ENCODE peak calls at places on chromosomes 12 and 14, in nine cellular contexts. One of them, this sample, is unnamed.

GRCh38 chr14:54919330-54919729 is 16.7 kb upstream of the GCH1 start:
- DNase-seq in GM12865: no peak
- DNase-seq in adrenal gland: no peak
- DNase-seq in heart left ventricle: no peak
- DNase-seq in psoas muscle: no peak
- DNase-seq in fibroblast of lung: no peak
- DNase-seq in heart right ventricle: no peak
- DNase-seq in MM.1S: no peak
- DNase-seq in gastrocnemius medialis: no peak
- DNase-seq in this sample: no peak

GRCh38 chr12:104175726-104176247 is 37.8 kb upstream of the NFYB start:
- DNase-seq in adrenal gland: no peak
- DNase-seq in heart left ventricle: no peak
- DNase-seq in GM12865: peak; percentile 31
- DNase-seq in psoas muscle: no peak
- DNase-seq in MM.1S: no peak
- DNase-seq in heart right ventricle: no peak
- DNase-seq in fibroblast of lung: no peak
- DNase-seq in gastrocnemius medialis: no peak
- DNase-seq in this sample: peak; percentile 46

GRCh38 chr14:66403183-66403582 is 83.0 kb upstream of the CCDC196 start:
- DNase-seq in gastrocnemius medialis: no peak
- DNase-seq in heart right ventricle: no peak
- DNase-seq in MM.1S: peak; percentile 45
- DNase-seq in psoas muscle: no peak
- DNase-seq in heart left ventricle: no peak
- DNase-seq in fibroblast of lung: peak; percentile 25
- DNase-seq in adrenal gland: no peak
- DNase-seq in GM12865: peak; percentile 67
- DNase-seq in this sample: no peak

GRCh38 chr12:121214855-121215745 is 5.2 kb downstream of the P2RX4 start:
- DNase-seq in fibroblast of lung: peak; percentile 87
- DNase-seq in heart right ventricle: no peak
- DNase-seq in psoas muscle: no peak
- DNase-seq in GM12865: peak; percentile 40
- DNase-seq in heart left ventricle: no peak
- DNase-seq in MM.1S: peak; percentile 72
- DNase-seq in gastrocnemius medialis: no peak
- DNase-seq in adrenal gland: peak; percentile 75
- DNase-seq in this sample: no peak

GRCh38 chr12:857611-858010 is 91.9 kb downstream of the RAD52 start:
- DNase-seq in gastrocnemius medialis: peak; percentile 80
- DNase-seq in adrenal gland: peak; percentile 58
- DNase-seq in MM.1S: no peak
- DNase-seq in psoas muscle: peak; percentile 64
- DNase-seq in fibroblast of lung: peak; percentile 82
- DNase-seq in heart left ventricle: no peak
- DNase-seq in heart right ventricle: no peak
- DNase-seq in GM12865: no peak
- DNase-seq in this sample: peak; percentile 65

GRCh38 chr12:20520572-20520971 is 152.2 kb downstream of the PDE3A start:
- DNase-seq in heart left ventricle: no peak
- DNase-seq in gastrocnemius medialis: no peak
- DNase-seq in heart right ventricle: no peak
- DNase-seq in adrenal gland: no peak
- DNase-seq in GM12865: no peak
- DNase-seq in psoas muscle: no peak
- DNase-seq in MM.1S: no peak
- DNase-seq in fibroblast of lung: no peak
- DNase-seq in this sample: no peak

GRCh38 chr12:21371050-21371449 is 1.7 kb upstream of the IAPP start:
- DNase-seq in heart right ventricle: no peak
- DNase-seq in psoas muscle: no peak
- DNase-seq in adrenal gland: no peak
- DNase-seq in GM12865: peak; percentile 2
- DNase-seq in gastrocnemius medialis: no peak
- DNase-seq in heart left ventricle: no peak
- DNase-seq in fibroblast of lung: no peak
- DNase-seq in MM.1S: no peak
- DNase-seq in this sample: no peak

GRCh38 chr12:59382678-59383425 is 213.0 kb upstream of the SLC16A7 start:
- DNase-seq in fibroblast of lung: no peak
- DNase-seq in heart left ventricle: no peak
- DNase-seq in MM.1S: no peak
- DNase-seq in GM12865: no peak
- DNase-seq in gastrocnemius medialis: no peak
- DNase-seq in psoas muscle: no peak
- DNase-seq in heart right ventricle: no peak
- DNase-seq in adrenal gland: no peak
- DNase-seq in this sample: no peak

GRCh38 chr14:77031680-77032482 is 3.4 kb upstream of the IRF2BPL start:
- DNase-seq in MM.1S: no peak
- DNase-seq in psoas muscle: peak; percentile 49
- DNase-seq in adrenal gland: peak; percentile 42
- DNase-seq in heart right ventricle: peak; percentile 38
- DNase-seq in gastrocnemius medialis: peak; percentile 61
- DNase-seq in heart left ventricle: peak; percentile 40
- DNase-seq in fibroblast of lung: peak; percentile 85
- DNase-seq in GM12865: no peak
- DNase-seq in this sample: no peak

GRCh38 chr14:49250517-49250916 is 335.7 kb downstream of the RPS29 start:
- DNase-seq in heart right ventricle: no peak
- DNase-seq in GM12865: no peak
- DNase-seq in fibroblast of lung: no peak
- DNase-seq in MM.1S: no peak
- DNase-seq in gastrocnemius medialis: no peak
- DNase-seq in adrenal gland: no peak
- DNase-seq in heart left ventricle: no peak
- DNase-seq in psoas muscle: no peak
- DNase-seq in this sample: no peak

GRCh38 chr12:29380536-29381523 is at the start of gene ERGIC2:
- DNase-seq in psoas muscle: peak; percentile 89
- DNase-seq in fibroblast of lung: peak; percentile 98
- DNase-seq in GM12865: peak; percentile 99
- DNase-seq in adrenal gland: peak; percentile 95
- DNase-seq in heart right ventricle: peak; percentile 96
- DNase-seq in gastrocnemius medialis: peak; percentile 90
- DNase-seq in heart left ventricle: peak; percentile 93
- DNase-seq in MM.1S: peak; percentile 99
- DNase-seq in this sample: peak; percentile 97

GRCh38 chr14:101715209-101716076 is 46.1 kb upstream of the PPP2R5C start:
- DNase-seq in heart left ventricle: no peak
- DNase-seq in gastrocnemius medialis: no peak
- DNase-seq in psoas muscle: no peak
- DNase-seq in adrenal gland: no peak
- DNase-seq in fibroblast of lung: no peak
- DNase-seq in MM.1S: no peak
- DNase-seq in GM12865: no peak
- DNase-seq in heart right ventricle: no peak
- DNase-seq in this sample: peak; percentile 42

GRCh38 chr14:101716956-101717662 is 44.4 kb upstream of the PPP2R5C start:
- DNase-seq in gastrocnemius medialis: no peak
- DNase-seq in GM12865: no peak
- DNase-seq in heart left ventricle: no peak
- DNase-seq in MM.1S: no peak
- DNase-seq in psoas muscle: no peak
- DNase-seq in fibroblast of lung: peak; percentile 29
- DNase-seq in adrenal gland: no peak
- DNase-seq in heart right ventricle: no peak
- DNase-seq in this sample: no peak

GRCh38 chr14:101717663-101718490 is 43.6 kb upstream of the PPP2R5C start:
- DNase-seq in psoas muscle: no peak
- DNase-seq in fibroblast of lung: peak; percentile 21
- DNase-seq in MM.1S: no peak
- DNase-seq in gastrocnemius medialis: no peak
- DNase-seq in heart left ventricle: no peak
- DNase-seq in heart right ventricle: no peak
- DNase-seq in GM12865: no peak
- DNase-seq in adrenal gland: no peak
- DNase-seq in this sample: peak; percentile 32

GRCh38 chr14:101714394-101714793 is 47.1 kb upstream of the PPP2R5C start:
- DNase-seq in adrenal gland: no peak
- DNase-seq in gastrocnemius medialis: no peak
- DNase-seq in MM.1S: no peak
- DNase-seq in fibroblast of lung: no peak
- DNase-seq in heart left ventricle: no peak
- DNase-seq in psoas muscle: no peak
- DNase-seq in heart right ventricle: no peak
- DNase-seq in GM12865: no peak
- DNase-seq in this sample: no peak

DNA sequence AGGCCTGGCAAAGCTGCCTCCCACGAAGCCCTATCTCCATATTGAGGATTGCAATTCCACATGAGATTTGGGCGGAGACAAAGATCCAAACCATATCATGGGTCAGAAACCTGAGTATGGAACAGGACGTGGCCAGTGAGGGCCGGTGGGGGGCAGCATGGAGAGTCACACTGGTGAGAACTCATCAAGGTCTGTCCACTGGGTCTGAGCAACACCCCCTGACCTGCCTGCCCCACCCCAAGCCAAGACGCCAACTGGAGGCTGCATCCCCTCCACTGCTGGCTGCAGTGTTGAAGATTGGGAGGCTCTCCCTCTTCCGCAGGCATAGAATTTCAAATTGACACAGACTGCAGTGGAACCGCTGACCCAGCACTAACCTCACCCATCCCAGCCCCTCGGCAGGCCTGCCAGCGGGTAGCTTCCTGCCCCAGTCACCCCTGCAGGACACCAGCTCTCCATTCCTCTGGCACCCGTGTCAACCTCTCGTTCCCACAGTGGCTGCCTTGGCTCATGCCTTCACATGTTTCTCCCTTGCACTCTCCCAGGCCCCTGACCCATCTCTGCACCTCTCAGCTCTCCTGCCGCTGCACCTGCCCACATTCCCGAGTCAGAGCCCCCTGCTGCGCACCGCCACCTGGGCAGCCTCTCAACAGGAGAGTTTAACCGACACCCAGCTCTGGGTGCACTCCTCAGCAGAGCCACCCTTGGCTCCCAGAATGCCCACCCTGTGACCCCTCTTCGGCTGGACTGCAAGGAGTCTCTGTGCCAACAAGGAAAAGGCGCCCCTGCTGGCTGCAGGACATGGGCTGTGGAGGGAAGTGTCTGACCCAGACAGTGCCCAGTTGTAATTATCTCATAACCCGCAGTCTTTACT is 45.2 kb upstream of the PPP2R5C start:
- DNase-seq in adrenal gland: no peak
- DNase-seq in GM12865: no peak
- DNase-seq in MM.1S: no peak
- DNase-seq in psoas muscle: no peak
- DNase-seq in heart left ventricle: no peak
- DNase-seq in fibroblast of lung: no peak
- DNase-seq in heart right ventricle: no peak
- DNase-seq in gastrocnemius medialis: no peak
- DNase-seq in this sample: peak; percentile 36
- TF ChIP-seq CTCF in adrenal gland: no peak
- TF ChIP-seq CTCF in GM12865: no peak
- TF ChIP-seq CTCF in MM.1S: no peak
- TF ChIP-seq CTCF in psoas muscle: no peak
- TF ChIP-seq CTCF in heart left ventricle: no peak
- TF ChIP-seq CTCF in fibroblast of lung: no peak
- TF ChIP-seq CTCF in heart right ventricle: no peak
- TF ChIP-seq CTCF in gastrocnemius medialis: no peak
- TF ChIP-seq CTCF in this sample: no peak

DNA sequence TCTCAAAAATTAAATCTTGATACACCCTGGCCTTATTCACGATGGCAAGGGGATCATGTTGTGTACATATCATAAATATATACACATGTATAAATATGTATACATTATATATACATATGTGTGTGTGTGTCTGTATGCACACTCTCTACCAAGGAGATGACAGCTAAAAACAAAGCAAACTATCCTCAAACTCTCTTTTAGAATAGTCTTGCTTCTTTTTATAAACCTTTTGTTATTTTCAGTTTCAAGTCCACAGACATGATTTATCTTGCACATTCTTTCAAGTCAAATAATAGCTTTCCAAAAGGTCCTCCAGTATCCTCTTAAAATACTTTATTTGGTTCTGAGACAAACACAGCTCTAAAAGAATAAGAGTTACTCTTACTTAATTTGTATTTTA is 8.4 kb downstream of the ANO6 start:
- DNase-seq in heart right ventricle: no peak
- DNase-seq in GM12865: no peak
- DNase-seq in adrenal gland: no peak
- DNase-seq in heart left ventricle: no peak
- DNase-seq in gastrocnemius medialis: no peak
- DNase-seq in MM.1S: peak; percentile 57
- DNase-seq in fibroblast of lung: no peak
- DNase-seq in psoas muscle: no peak
- DNase-seq in this sample: no peak
- H3K4me3 ChIP-seq in heart right ventricle: no peak overlapping the region
- H3K4me3 ChIP-seq in GM12865: no peak overlapping the region
- H3K4me3 ChIP-seq in adrenal gland: no peak overlapping the region
- H3K4me3 ChIP-seq in heart left ventricle: no peak overlapping the region
- H3K4me3 ChIP-seq in gastrocnemius medialis: no peak overlapping the region
- H3K4me3 ChIP-seq in MM.1S: peak overlapping the region; percentile 40
- H3K4me3 ChIP-seq in fibroblast of lung: no peak overlapping the region
- H3K4me3 ChIP-seq in psoas muscle: no peak overlapping the region
- H3K4me3 ChIP-seq in this sample: no peak overlapping the region

GRCh38 chr12:62631531-62632520 is 165.2 kb downstream of the MON2 start:
- DNase-seq in heart left ventricle: peak; percentile 69
- DNase-seq in gastrocnemius medialis: peak; percentile 28
- DNase-seq in adrenal gland: peak; percentile 73
- DNase-seq in psoas muscle: peak; percentile 55
- DNase-seq in fibroblast of lung: peak; percentile 91
- DNase-seq in heart right ventricle: peak; percentile 60
- DNase-seq in GM12865: peak; percentile 50
- DNase-seq in MM.1S: no peak
- DNase-seq in this sample: peak; percentile 83
- TF ChIP-seq CTCF in heart left ventricle: peak; percentile 58
- TF ChIP-seq CTCF in gastrocnemius medialis: peak; percentile 40
- TF ChIP-seq CTCF in adrenal gland: no peak
- TF ChIP-seq CTCF in psoas muscle: peak; percentile 25
- TF ChIP-seq CTCF in fibroblast of lung: peak; percentile 40
- TF ChIP-seq CTCF in heart right ventricle: no peak
- TF ChIP-seq CTCF in GM12865: peak; percentile 31
- TF ChIP-seq CTCF in MM.1S: no peak
- TF ChIP-seq CTCF in this sample: no peak

DNA sequence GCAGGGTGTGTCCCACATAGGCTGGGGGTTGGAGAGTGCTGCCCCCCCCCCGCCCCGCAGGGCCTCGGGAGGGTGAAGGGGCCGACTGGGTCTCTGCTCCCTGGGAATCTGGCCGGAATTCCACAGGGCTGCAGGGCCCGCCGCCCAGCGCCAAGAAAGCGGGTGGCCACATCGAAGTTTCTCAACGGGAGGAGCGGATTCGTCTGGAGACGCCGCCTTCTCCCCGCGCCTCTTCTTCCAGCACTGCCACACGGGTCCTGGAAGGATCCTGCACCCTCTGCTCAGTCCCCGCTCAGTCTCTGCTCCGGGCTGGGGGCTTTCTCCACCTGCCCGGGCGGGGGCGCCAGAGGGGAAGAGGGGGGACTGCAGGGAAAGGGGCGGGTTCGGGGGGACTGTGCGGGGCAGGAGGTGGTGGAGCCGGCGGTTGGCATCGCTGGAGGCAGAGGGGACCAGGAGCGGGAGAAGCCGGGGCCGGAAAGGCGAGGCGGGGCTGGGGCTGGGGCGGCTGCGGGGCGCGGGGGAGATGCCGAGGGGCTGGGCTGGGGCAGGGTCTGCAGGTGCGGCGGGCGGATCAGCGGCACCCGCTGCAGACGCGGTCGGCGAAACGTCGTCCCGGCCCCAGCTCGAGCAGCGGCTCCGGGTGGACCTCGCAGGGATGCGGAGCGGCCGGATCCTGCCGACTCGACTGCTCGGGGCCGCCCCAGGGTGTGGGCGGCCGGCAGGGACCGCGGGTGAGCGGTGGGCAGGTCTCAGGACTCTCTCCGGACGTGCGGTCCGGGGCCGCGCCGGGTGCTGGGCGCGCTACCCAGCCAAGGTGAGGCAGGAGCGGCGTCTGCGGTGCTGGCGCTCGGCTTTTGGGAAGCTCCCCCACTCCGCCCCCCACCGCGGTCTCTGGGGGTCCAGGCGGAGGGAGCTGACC is 811.4 kb upstream of the TMEM132C start:
- DNase-seq in heart right ventricle: no peak
- DNase-seq in GM12865: no peak
- DNase-seq in fibroblast of lung: peak; percentile 27
- DNase-seq in psoas muscle: no peak
- DNase-seq in adrenal gland: no peak
- DNase-seq in MM.1S: no peak
- DNase-seq in heart left ventricle: no peak
- DNase-seq in gastrocnemius medialis: no peak
- DNase-seq in this sample: no peak
- H3K4me3 ChIP-seq in heart right ventricle: no peak overlapping the region
- H3K4me3 ChIP-seq in GM12865: no peak overlapping the region
- H3K4me3 ChIP-seq in fibroblast of lung: peak overlapping the region; percentile 33
- H3K4me3 ChIP-seq in psoas muscle: no peak overlapping the region
- H3K4me3 ChIP-seq in adrenal gland: no peak overlapping the region
- H3K4me3 ChIP-seq in MM.1S: no peak overlapping the region
- H3K4me3 ChIP-seq in heart left ventricle: no peak overlapping the region
- H3K4me3 ChIP-seq in gastrocnemius medialis: no peak overlapping the region
- H3K4me3 ChIP-seq in this sample: no peak overlapping the region